ENCODE peak calls at places on chromosome 6, in six cellular contexts. One of them, this sample, is unnamed.

GRCh38 chr6:145789443-145789842 is 25.2 kb downstream of the FBXO30 start:
- DNase-seq in lower lobe of right lung: no peak
- DNase-seq in CD8-positive, alpha-beta T cell: no peak
- DNase-seq in bronchial epithelial cell: no peak
- DNase-seq in upper lobe of left lung: no peak
- DNase-seq in mammary epithelial cell: no peak
- DNase-seq in this sample: no peak

GRCh38 chr6:131602913-131603312 is 25.1 kb downstream of the MED23 start:
- DNase-seq in upper lobe of left lung: no peak
- DNase-seq in bronchial epithelial cell: peak; percentile 55
- DNase-seq in mammary epithelial cell: peak; percentile 43
- DNase-seq in CD8-positive, alpha-beta T cell: no peak
- DNase-seq in lower lobe of right lung: no peak
- DNase-seq in this sample: no peak

GRCh38 chr6:53544050-53544499 is 826 bp downstream of the GCLC start:
- DNase-seq in upper lobe of left lung: no peak
- DNase-seq in bronchial epithelial cell: no peak
- DNase-seq in lower lobe of right lung: no peak
- DNase-seq in mammary epithelial cell: peak; percentile 60
- DNase-seq in CD8-positive, alpha-beta T cell: peak; percentile 13
- DNase-seq in this sample: no peak

GRCh38 chr6:161150566-161150965 is 123.3 kb downstream of the AGPAT4 start:
- DNase-seq in CD8-positive, alpha-beta T cell: no peak
- DNase-seq in lower lobe of right lung: no peak
- DNase-seq in mammary epithelial cell: no peak
- DNase-seq in upper lobe of left lung: no peak
- DNase-seq in bronchial epithelial cell: no peak
- DNase-seq in this sample: no peak

GRCh38 chr6:157460182-157460999 is 79.4 kb downstream of the ZDHHC14 start:
- DNase-seq in mammary epithelial cell: no peak
- DNase-seq in upper lobe of left lung: no peak
- DNase-seq in CD8-positive, alpha-beta T cell: no peak
- DNase-seq in bronchial epithelial cell: no peak
- DNase-seq in lower lobe of right lung: no peak
- DNase-seq in this sample: peak; percentile 49

GRCh38 chr6:129936329-129937165 is 75.4 kb upstream of the TMEM244 start:
- DNase-seq in mammary epithelial cell: peak; percentile 62
- DNase-seq in upper lobe of left lung: no peak
- DNase-seq in bronchial epithelial cell: peak; percentile 65
- DNase-seq in CD8-positive, alpha-beta T cell: peak; percentile 48
- DNase-seq in lower lobe of right lung: peak; percentile 52
- DNase-seq in this sample: peak; percentile 10

GRCh38 chr6:43979525-43979924 is 147.7 kb downstream of the MRPL14 start:
- DNase-seq in bronchial epithelial cell: no peak
- DNase-seq in CD8-positive, alpha-beta T cell: no peak
- DNase-seq in upper lobe of left lung: no peak
- DNase-seq in mammary epithelial cell: no peak
- DNase-seq in lower lobe of right lung: no peak
- DNase-seq in this sample: no peak

GRCh38 chr6:39870950-39871349 is 63.3 kb downstream of the MOCS1 start:
- DNase-seq in lower lobe of right lung: no peak
- DNase-seq in mammary epithelial cell: no peak
- DNase-seq in CD8-positive, alpha-beta T cell: no peak
- DNase-seq in bronchial epithelial cell: no peak
- DNase-seq in upper lobe of left lung: no peak
- DNase-seq in this sample: no peak

DNA sequence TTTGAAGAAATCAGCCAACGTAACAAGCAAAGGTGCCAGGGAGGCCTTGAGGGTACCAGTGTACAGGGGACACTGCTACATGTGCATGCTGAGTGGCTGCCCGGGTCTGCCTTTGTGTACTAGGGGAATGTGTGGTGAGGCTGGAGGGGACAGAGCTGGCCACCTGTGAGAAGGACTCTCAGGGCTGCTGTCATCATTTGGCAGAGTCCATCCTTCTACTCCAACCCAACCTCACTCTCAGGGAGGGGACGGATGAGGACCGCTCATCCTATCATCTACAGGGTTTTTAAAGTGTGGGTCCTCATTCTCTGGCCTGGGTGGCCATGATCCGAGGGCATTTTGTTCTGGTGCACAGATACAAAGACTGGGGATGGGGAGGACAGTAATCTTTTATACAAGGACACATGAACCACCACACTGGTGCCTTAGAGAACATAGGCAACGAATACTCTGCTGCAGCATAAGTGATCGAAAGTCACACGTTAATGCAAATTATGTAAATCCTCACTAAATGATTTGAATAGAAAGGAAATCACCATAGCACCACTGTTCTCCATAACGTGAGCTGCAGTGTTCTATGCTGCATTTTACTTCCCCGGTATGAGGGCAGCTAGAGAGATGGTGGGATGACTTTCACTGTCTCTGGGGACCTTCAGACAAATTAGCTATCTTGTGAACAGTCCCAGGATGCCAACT is 181.4 kb downstream of the GMPR start:
- DNase-seq in lower lobe of right lung: no peak
- DNase-seq in CD8-positive, alpha-beta T cell: no peak
- DNase-seq in mammary epithelial cell: no peak
- DNase-seq in bronchial epithelial cell: no peak
- DNase-seq in upper lobe of left lung: no peak
- DNase-seq in this sample: peak; percentile 69
- H3K4me3 ChIP-seq in lower lobe of right lung: no peak overlapping the region
- H3K4me3 ChIP-seq in CD8-positive, alpha-beta T cell: no peak overlapping the region
- H3K4me3 ChIP-seq in mammary epithelial cell: no peak overlapping the region
- H3K4me3 ChIP-seq in bronchial epithelial cell: no peak overlapping the region
- H3K4me3 ChIP-seq in upper lobe of left lung: no peak overlapping the region
- H3K4me3 ChIP-seq in this sample: no peak overlapping the region

GRCh38 chr6:79233611-79234149 is 802 bp downstream of the HMGN3 start:
- DNase-seq in upper lobe of left lung: peak; percentile 96
- DNase-seq in CD8-positive, alpha-beta T cell: peak; percentile 62
- DNase-seq in bronchial epithelial cell: peak; percentile 79
- DNase-seq in lower lobe of right lung: peak; percentile 94
- DNase-seq in mammary epithelial cell: peak; percentile 88
- DNase-seq in this sample: peak; percentile 90

GRCh38 chr6:79230149-79230548 is 4.3 kb downstream of the HMGN3 start:
- DNase-seq in upper lobe of left lung: no peak
- DNase-seq in lower lobe of right lung: no peak
- DNase-seq in mammary epithelial cell: no peak
- DNase-seq in CD8-positive, alpha-beta T cell: no peak
- DNase-seq in bronchial epithelial cell: peak; percentile 50
- DNase-seq in this sample: no peak

GRCh38 chr6:79231101-79231500 is 3.4 kb downstream of the HMGN3 start:
- DNase-seq in CD8-positive, alpha-beta T cell: no peak
- DNase-seq in bronchial epithelial cell: no peak
- DNase-seq in mammary epithelial cell: no peak
- DNase-seq in lower lobe of right lung: no peak
- DNase-seq in upper lobe of left lung: no peak
- DNase-seq in this sample: no peak

GRCh38 chr6:79232696-79233462 is 1.6 kb downstream of the HMGN3 start:
- DNase-seq in lower lobe of right lung: no peak
- DNase-seq in bronchial epithelial cell: no peak
- DNase-seq in CD8-positive, alpha-beta T cell: no peak
- DNase-seq in upper lobe of left lung: no peak
- DNase-seq in mammary epithelial cell: no peak
- DNase-seq in this sample: no peak

GRCh38 chr6:79234150-79235022 is at the start of gene HMGN3:
- DNase-seq in upper lobe of left lung: peak; percentile 99
- DNase-seq in CD8-positive, alpha-beta T cell: peak; percentile 93
- DNase-seq in mammary epithelial cell: peak; percentile 86
- DNase-seq in bronchial epithelial cell: peak; percentile 78
- DNase-seq in lower lobe of right lung: peak; percentile 98
- DNase-seq in this sample: peak; percentile 94
- TF ChIP-seq CTCF in upper lobe of left lung: no peak
- TF ChIP-seq CTCF in CD8-positive, alpha-beta T cell: no peak
- TF ChIP-seq CTCF in mammary epithelial cell: no peak
- TF ChIP-seq CTCF in bronchial epithelial cell: no peak
- TF ChIP-seq CTCF in lower lobe of right lung: peak; percentile 41
- TF ChIP-seq CTCF in this sample: no peak

DNA sequence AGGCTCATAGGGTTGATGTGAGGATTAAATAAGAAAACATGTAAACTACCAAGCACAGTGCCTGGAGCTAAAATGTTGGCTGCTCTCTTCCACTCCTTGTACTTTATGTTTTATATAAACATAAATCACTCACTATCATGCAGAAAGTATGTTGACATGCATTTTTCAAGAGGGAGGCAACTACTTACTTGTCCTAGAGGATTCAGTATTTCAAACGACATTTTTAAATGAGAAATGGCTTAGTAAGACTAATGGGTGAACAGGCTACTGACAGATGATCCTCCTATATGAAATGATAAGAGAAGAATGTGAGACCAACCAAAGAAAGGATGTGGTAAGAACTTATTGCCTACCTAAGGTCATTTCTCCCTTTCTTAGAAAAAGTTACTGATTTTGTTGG is 21.0 kb downstream of the LATS1 start:
- DNase-seq in mammary epithelial cell: peak; percentile 64
- DNase-seq in CD8-positive, alpha-beta T cell: no peak
- DNase-seq in lower lobe of right lung: no peak
- DNase-seq in upper lobe of left lung: no peak
- DNase-seq in bronchial epithelial cell: peak; percentile 61
- DNase-seq in this sample: no peak
- H3K36me3 ChIP-seq in mammary epithelial cell: peaks cover 17% of the 10 kb centered on the region
- H3K36me3 ChIP-seq in CD8-positive, alpha-beta T cell: peaks cover 15% of the 10 kb centered on the region
- H3K36me3 ChIP-seq in lower lobe of right lung: peaks cover 49% of the 10 kb centered on the region
- H3K36me3 ChIP-seq in upper lobe of left lung: peaks cover 25% of the 10 kb centered on the region
- H3K36me3 ChIP-seq in bronchial epithelial cell: peaks cover 1% of the 10 kb centered on the region
- H3K36me3 ChIP-seq in this sample: peaks cover 3% of the 10 kb centered on the region

GRCh38 chr6:138977242-138977641 is 10.8 kb downstream of the REPS1 start:
- DNase-seq in bronchial epithelial cell: no peak
- DNase-seq in mammary epithelial cell: no peak
- DNase-seq in lower lobe of right lung: no peak
- DNase-seq in upper lobe of left lung: no peak
- DNase-seq in CD8-positive, alpha-beta T cell: no peak
- DNase-seq in this sample: no peak
- H3K4me3 ChIP-seq in bronchial epithelial cell: no peak overlapping the region
- H3K4me3 ChIP-seq in mammary epithelial cell: no peak overlapping the region
- H3K4me3 ChIP-seq in lower lobe of right lung: no peak overlapping the region
- H3K4me3 ChIP-seq in upper lobe of left lung: no peak overlapping the region
- H3K4me3 ChIP-seq in CD8-positive, alpha-beta T cell: no peak overlapping the region
- H3K4me3 ChIP-seq in this sample: no peak overlapping the region

This sample was measured in GM06990.